ENCODE peak calls at places on chromosomes 7 and 10, in five cellular contexts. H is GM23338, C is mucosa of descending colon, Z is heart left ventricle, N is adrenal gland. B is an unnamed sample. For H3K4me1, the result is how much of the 10 kb centered on the place peaks cover.

GRCh38 chr7:105748701-105749100 is 127.7 kb downstream of the ATXN7L1 start:
- DNase-seq in N (no peak), H (peak), C (no peak), Z (no peak), B (no peak)

GRCh38 chr10:12668634-12669033 is 319.3 kb downstream of the CAMK1D start:
- DNase-seq in C (no peak), Z (no peak), N (no peak), H (no peak), B (no peak)

GRCh38 chr7:99184468-99185225 is 23.3 kb downstream of the KPNA7 start:
- DNase-seq in C (no peak), H (peak), N (no peak), Z (no peak), B (no peak)

GRCh38 chr10:124653811-124654651 is 90.1 kb downstream of the FAM53B start:
- DNase-seq in Z (no peak), H (no peak), N (no peak), C (no peak), B (no peak)

GRCh38 chr10:75530337-75530736 is 98.9 kb downstream of the LRMDA start:
- DNase-seq in N (peak), C (no peak), Z (no peak), H (no peak), B (no peak)

GRCh38 chr10:22816298-22816653 is 101.9 kb upstream of the PIP4K2A start:
- DNase-seq in N (no peak), H (no peak), Z (no peak), C (no peak), B (no peak)

GRCh38 chr7:2173184-2173827 is 59.4 kb downstream of the MAD1L1 start:
- DNase-seq in H (no peak), N (no peak), C (no peak), Z (no peak), B (no peak)

GRCh38 chr10:51878695-51879094 is 179.3 kb upstream of the CSTF2T start:
- DNase-seq in H (no peak), Z (no peak), C (no peak), N (no peak), B (no peak)

GRCh38 chr10:88209837-88210552 is 346.6 kb downstream of the PTEN start:
- DNase-seq in H (no peak), N (no peak), C (no peak), Z (no peak), B (no peak)

GRCh38 chr7:12709731-12710502 is 22.5 kb downstream of the ARL4A start:
- DNase-seq in Z (no peak), H (no peak), N (no peak), C (no peak), B (no peak)

GRCh38 chr7:52085610-52086009 is 769.0 kb upstream of the COBL start:
- DNase-seq in H (peak), Z (no peak), N (no peak), C (no peak), B (no peak)

GRCh38 chr10:129754211-129755050 is 209.6 kb downstream of the EBF3 start:
- DNase-seq in N (peak), H (no peak), C (no peak), Z (no peak), B (peak)

GRCh38 chr7:4748267-4748666 is 27.2 kb upstream of the AP5Z1 start:
- DNase-seq in H (no peak), C (no peak), Z (no peak), N (no peak), B (no peak)

GRCh38 chr7:31416381-31416780 is 75.9 kb upstream of the NEUROD6 start:
- DNase-seq in N (no peak), H (no peak), C (no peak), Z (no peak), B (no peak)

GRCh38 chr10:10886861-10887539 is 130.7 kb upstream of the CELF2 start:
- DNase-seq in Z (no peak), N (no peak), C (no peak), H (no peak), B (no peak)

GRCh38 chr10:29866356-29866755 is 193.0 kb downstream of the JCAD start:
- DNase-seq in Z (no peak), H (no peak), N (no peak), C (no peak), B (no peak)

GRCh38 chr10:133087679-133088523 is at the start of gene ADGRA1:
- DNase-seq in Z (no peak), N (peak), C (no peak), H (peak), B (no peak)

GRCh38 chr7:39480901-39481300 is 85.3 kb upstream of the YAE1 start:
- DNase-seq in N (no peak), H (no peak), Z (no peak), C (no peak), B (no peak)

GRCh38 chr7:36308031-36308430 is 81.6 kb upstream of the ANLN start:
- DNase-seq in N (no peak), C (no peak), Z (no peak), H (no peak), B (no peak)

GRCh38 chr7:17275749-17276671 is 22.4 kb upstream of the AHR start:
- DNase-seq in Z (no peak), C (no peak), N (no peak), H (no peak), B (no peak)

GRCh38 chr10:4354382-4354812 is 471.6 kb upstream of the AKR1E2 start:
- DNase-seq in Z (no peak), H (no peak), N (no peak), C (peak), B (no peak)

GRCh38 chr7:128827248-128827958 is 2.8 kb upstream of the FLNC start:
- DNase-seq in H (no peak), Z (peak), N (no peak), C (no peak), B (peak)

GRCh38 chr7:20102970-20103369 is 114.2 kb downstream of the MACC1 start:
- DNase-seq in H (no peak), Z (no peak), C (no peak), N (no peak), B (no peak)

GRCh38 chr10:122639801-122640200 is 59.8 kb downstream of the C10orf120 start:
- DNase-seq in Z (no peak), H (no peak), C (no peak), N (no peak), B (no peak)

GRCh38 chr10:69351589-69351988 is 65.1 kb downstream of the TACR2 start:
- DNase-seq in N (no peak), C (no peak), H (no peak), Z (no peak), B (no peak)

GRCh38 chr7:42015413-42015698 is 221.7 kb downstream of the GLI3 start:
- DNase-seq in Z (no peak), H (no peak), N (no peak), C (no peak), B (no peak)

GRCh38 chr7:42017356-42017986 is 219.5 kb downstream of the GLI3 start:
- DNase-seq in N (no peak), C (no peak), H (no peak), Z (no peak), B (no peak)

GRCh38 chr7:42012786-42013360 is 224.1 kb downstream of the GLI3 start:
- DNase-seq in C (no peak), H (no peak), Z (no peak), N (no peak), B (no peak)

GRCh38 chr7:42016517-42016916 is 220.5 kb downstream of the GLI3 start:
- DNase-seq in Z (no peak), N (no peak), H (no peak), C (no peak), B (no peak)

GRCh38 chr7:42014625-42015412 is 222.2 kb downstream of the GLI3 start:
- DNase-seq in C (peak), Z (no peak), H (peak), N (no peak), B (no peak)
- TF ChIP-seq CTCF in C (peak), Z (no peak), H (peak), N (peak), B (no peak)

GRCh38 chr7:151493083-151493482 is 26.6 kb downstream of the RHEB start:
- DNase-seq in Z (no peak), N (no peak), H (no peak), C (no peak), B (no peak)

GRCh38 chr7:151497306-151497871 is 22.3 kb downstream of the RHEB start:
- DNase-seq in H (no peak), C (no peak), N (no peak), Z (no peak), B (no peak)

GRCh38 chr7:151495360-151495759 is 24.3 kb downstream of the RHEB start:
- DNase-seq in C (no peak), H (no peak), Z (no peak), N (no peak), B (no peak)

GRCh38 chr7:151491859-151492258 is 27.8 kb downstream of the RHEB start:
- DNase-seq in Z (no peak), N (no peak), H (no peak), C (no peak), B (no peak)

DNA sequence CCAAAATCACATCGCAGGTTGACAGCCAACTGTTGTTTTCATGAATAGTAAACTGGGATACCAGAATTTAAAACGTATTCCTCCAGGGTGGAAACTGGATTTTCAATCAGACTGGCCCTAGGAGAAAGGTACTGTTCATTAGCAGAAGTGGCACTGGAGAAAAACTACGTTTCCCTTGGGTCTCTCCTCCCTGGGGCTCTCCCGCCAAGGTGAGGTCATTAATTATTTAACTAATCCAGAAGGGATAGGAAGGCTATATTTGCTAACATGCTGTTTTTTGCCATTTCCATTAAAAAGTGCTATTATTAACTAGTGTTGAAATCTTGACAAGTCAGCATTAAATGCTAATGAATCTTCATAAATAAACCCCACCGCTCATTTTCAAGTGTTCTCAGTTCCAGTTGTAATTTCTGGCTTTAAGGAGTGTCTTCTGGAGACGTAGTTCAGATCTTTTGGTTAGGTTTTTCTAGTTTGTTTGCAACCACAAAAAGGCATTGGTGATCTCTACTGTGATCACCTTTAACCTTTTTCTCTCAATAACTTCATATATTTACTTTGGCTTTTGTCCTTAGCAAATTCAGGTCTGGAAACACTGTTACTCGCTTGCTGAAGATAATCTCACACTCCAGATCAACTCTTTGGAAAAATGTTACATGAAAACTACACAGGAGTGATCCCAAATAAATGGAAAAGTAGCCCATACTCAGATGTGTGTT is 25.0 kb downstream of the RHEB start:
- DNase-seq in N (no peak), H (no peak), C (no peak), Z (no peak), B (no peak)
- H3K4me1 ChIP-seq in N (under half), H (half or more), C (under half), Z (half or more), B (under half)

DNA sequence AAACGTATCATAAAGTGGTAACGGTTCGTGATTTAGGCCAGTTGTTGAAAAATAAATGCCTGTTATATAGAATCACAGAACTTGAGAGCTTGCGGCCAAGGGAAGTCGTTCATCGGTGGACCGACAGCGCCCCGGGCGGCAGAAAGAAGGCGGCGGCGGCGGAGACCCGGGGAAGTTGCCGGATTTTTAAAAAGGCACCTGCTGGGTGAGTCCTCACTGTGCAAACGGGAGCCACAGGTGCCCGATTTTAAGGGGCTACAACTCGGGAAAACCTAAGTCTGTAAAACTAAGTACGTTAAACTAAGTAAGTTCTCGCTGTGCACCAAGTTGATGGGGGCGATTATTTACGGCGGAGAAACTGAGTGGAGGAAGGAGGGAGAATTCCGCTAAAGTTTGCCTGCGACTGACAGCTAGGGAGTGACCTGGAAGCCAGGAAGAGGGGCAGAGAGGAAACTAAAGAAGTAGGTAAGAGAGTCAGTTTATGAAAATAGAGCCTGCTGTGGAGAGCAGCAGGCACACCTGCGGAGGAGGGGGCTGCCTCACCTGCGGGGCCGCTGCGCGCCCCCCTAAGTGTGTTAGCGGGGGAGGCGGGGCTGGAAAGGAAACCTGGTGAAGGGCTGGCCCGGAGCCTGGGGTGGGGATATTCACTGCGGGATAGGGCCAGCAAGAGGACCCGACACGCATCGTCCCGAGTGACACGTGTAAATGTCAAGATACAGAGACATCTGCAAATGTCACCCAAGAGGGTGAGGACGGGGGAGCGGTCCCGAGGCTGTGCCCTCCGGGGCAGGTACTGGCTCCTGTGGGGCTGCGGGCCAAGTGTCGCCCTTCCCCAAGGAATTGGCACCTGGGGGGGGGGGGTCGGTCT is 1.0 kb downstream of the ADAM12 start:
- DNase-seq in Z (peak), H (peak), N (peak), C (peak), B (peak)
- TF ChIP-seq CTCF in Z (peak), H (peak), N (peak), C (peak), B (peak)

GRCh38 chr10:62386401-62387320 is 12.5 kb downstream of the ZNF365 start:
- DNase-seq in H (no peak), C (no peak), N (no peak), Z (no peak), B (no peak)

GRCh38 chr10:62381385-62382102 is 7.4 kb downstream of the ZNF365 start:
- DNase-seq in C (no peak), N (no peak), Z (no peak), H (no peak), B (no peak)

GRCh38 chr10:62384447-62385081 is 10.4 kb downstream of the ZNF365 start:
- DNase-seq in Z (no peak), H (no peak), N (no peak), C (no peak), B (no peak)

GRCh38 chr10:62382831-62383230 is 8.7 kb downstream of the ZNF365 start:
- DNase-seq in N (no peak), H (no peak), C (no peak), Z (no peak), B (no peak)

GRCh38 chr10:62384057-62384446 is 9.9 kb downstream of the ZNF365 start:
- DNase-seq in N (no peak), C (peak), Z (no peak), H (no peak), B (no peak)
- H3K4me1 ChIP-seq in N (under half), C (under half), Z (under half), H (under half), B (under half)

DNA sequence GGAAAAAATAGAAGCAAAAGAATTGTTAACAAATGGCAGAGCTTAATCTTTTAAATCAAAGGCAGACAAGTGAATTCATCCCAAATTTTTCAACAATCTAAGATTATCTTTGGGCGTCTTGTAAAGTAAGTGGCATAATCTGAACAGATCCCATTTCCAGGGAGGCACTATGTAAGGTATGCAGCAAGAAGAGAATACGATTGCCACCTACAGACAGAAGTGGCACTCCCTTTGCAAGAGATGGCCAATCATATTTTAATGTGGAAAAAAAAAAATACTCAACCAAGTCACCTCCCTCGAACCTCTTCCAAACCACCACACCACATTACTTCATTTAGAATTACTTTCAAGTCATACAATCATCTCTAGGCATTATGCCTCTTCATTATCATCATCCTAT is 4.0 kb downstream of the GFRA1 start:
- DNase-seq in Z (no peak), C (no peak), N (no peak), H (no peak), B (no peak)
- TF ChIP-seq CTCF in Z (no peak), C (no peak), N (no peak), H (no peak), B (no peak)

GRCh38 chr10:126059101-126059826 is 162.9 kb downstream of the FANK1 start:
- DNase-seq in N (no peak), Z (no peak), C (no peak), H (no peak), B (no peak)
- H3K4me1 ChIP-seq in N (under half), Z (under half), C (under half), H (under half), B (under half)

GRCh38 chr10:70737977-70738376 is 47.2 kb downstream of the TBATA start:
- DNase-seq in C (no peak), Z (no peak), H (no peak), N (no peak), B (no peak)

GRCh38 chr10:70736470-70736982 is 48.7 kb downstream of the TBATA start:
- DNase-seq in N (no peak), C (no peak), Z (no peak), H (no peak), B (no peak)

GRCh38 chr10:70737250-70737649 is 47.9 kb downstream of the TBATA start:
- DNase-seq in H (no peak), N (no peak), C (no peak), Z (no peak), B (no peak)

GRCh38 chr10:70740441-70741288 is 44.5 kb downstream of the TBATA start:
- DNase-seq in H (no peak), Z (no peak), N (no peak), C (no peak), B (no peak)

DNA sequence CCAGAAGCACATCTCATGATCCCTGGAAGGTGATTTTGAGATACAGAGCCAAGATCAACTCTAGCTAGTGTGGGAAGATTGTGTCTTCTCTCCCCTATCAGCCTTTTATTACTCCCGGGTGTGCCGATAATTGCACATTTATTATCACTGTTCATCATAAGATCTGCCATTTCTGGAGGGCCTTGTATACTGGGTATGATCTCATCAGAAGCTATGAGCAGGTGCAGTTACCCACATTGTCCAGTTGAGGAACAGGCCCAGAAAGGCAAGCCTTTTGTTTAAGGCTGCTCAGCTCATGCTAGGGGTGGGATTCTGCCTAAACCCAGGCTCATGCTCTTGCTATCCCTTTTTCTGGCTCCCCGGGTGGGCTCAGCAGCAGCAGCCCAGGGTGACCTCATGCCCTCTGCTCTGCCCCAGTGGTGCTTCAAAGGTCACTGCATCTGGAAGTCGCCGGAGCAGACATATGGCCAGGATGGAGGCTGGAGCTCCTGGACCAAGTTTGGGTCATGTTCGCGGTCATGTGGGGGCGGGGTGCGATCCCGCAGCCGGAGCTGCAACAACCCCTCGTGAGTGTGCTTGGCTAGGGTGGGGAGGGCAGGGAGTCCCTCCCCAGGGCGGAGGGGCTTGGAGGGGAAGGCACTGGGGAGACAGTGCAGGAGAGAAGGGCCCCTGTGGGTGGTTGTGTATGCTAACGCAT is 46.6 kb downstream of the TBATA start:
- DNase-seq in Z (no peak), C (no peak), N (no peak), H (no peak), B (no peak)
- TF ChIP-seq CTCF in Z (no peak), C (no peak), N (no peak), H (no peak), B (no peak)

DNA sequence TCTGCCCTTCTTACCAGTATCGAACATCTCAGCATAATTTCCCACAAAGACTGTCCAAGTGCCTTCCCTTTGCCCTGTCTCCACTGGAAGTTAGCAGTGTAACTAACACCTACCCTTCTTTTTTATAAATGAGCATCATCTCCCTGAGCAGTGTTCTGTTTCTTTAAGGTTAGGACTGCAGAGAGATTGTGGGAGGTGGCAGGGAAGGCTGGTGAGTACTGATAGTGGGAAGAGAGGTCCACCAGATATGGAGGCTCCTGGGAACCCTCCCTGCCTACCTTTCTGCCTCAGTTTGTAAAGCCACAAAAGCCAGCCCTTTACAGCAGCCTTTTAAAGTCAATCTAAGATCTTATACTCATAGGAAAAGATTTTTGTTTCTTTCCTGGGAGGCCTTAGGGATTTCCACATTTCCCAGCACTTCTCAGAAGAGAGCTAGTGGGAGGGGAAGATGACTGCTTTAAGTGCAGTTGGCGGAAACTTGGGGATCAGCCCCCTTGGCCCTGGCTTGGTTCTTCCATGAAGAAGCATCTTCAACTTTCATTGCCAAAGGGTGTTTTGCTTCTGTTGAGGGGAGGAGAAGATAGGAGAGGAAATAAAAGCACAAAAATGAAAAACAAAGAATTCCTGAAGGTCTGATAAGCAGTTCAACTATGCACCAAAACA is 36.6 kb upstream of the CALD1 start:
- DNase-seq in H (no peak), N (no peak), C (peak), Z (no peak), B (no peak)
- H3K4me1 ChIP-seq in H (under half), N (under half), C (under half), Z (under half), B (under half)